ENCODE peak calls at places on chromosomes 2 and 18, in four cellular contexts. One of them, this sample, is unnamed.

GRCh38 chr2:43340066-43340465 is 113.7 kb upstream of the ZFP36L2 start:
- DNase-seq in left ventricle myocardium inferior: no peak
- DNase-seq in GM10248: no peak
- DNase-seq in fibroblast of lung: peak
- DNase-seq in this sample: no peak

GRCh38 chr2:44169155-44169898 is 652 bp downstream of the PPM1B start:
- DNase-seq in left ventricle myocardium inferior: peak
- DNase-seq in GM10248: peak
- DNase-seq in fibroblast of lung: peak
- DNase-seq in this sample: peak

GRCh38 chr18:42187611-42188378 is 232.8 kb downstream of the PIK3C3 start:
- DNase-seq in left ventricle myocardium inferior: no peak
- DNase-seq in GM10248: no peak
- DNase-seq in fibroblast of lung: no peak
- DNase-seq in this sample: peak

GRCh38 chr2:230660294-230661060 is 52.2 kb upstream of the CAB39 start:
- DNase-seq in left ventricle myocardium inferior: peak
- DNase-seq in GM10248: no peak
- DNase-seq in fibroblast of lung: no peak
- DNase-seq in this sample: no peak

GRCh38 chr2:120231974-120232635 is 8.9 kb upstream of the TMEM185B start:
- DNase-seq in left ventricle myocardium inferior: no peak
- DNase-seq in GM10248: peak
- DNase-seq in fibroblast of lung: peak
- DNase-seq in this sample: peak

GRCh38 chr2:212737773-212738172 is 199.2 kb upstream of the ERBB4 start:
- DNase-seq in left ventricle myocardium inferior: no peak
- DNase-seq in GM10248: no peak
- DNase-seq in fibroblast of lung: no peak
- DNase-seq in this sample: no peak

GRCh38 chr18:9708057-9708881 is at the start of gene RAB31:
- DNase-seq in left ventricle myocardium inferior: peak
- DNase-seq in GM10248: peak
- DNase-seq in fibroblast of lung: peak
- DNase-seq in this sample: peak

GRCh38 chr2:96111823-96112500 is 4.4 kb downstream of the ADRA2B start:
- DNase-seq in left ventricle myocardium inferior: peak
- DNase-seq in GM10248: no peak
- DNase-seq in fibroblast of lung: no peak
- DNase-seq in this sample: no peak

GRCh38 chr18:53798516-53798915 is 426.0 kb downstream of the MBD2 start:
- DNase-seq in left ventricle myocardium inferior: no peak
- DNase-seq in GM10248: no peak
- DNase-seq in fibroblast of lung: no peak
- DNase-seq in this sample: no peak

GRCh38 chr2:145569108-145569507 is 1049.2 kb upstream of the ZEB2 start:
- DNase-seq in left ventricle myocardium inferior: no peak
- DNase-seq in GM10248: no peak
- DNase-seq in fibroblast of lung: no peak
- DNase-seq in this sample: no peak

GRCh38 chr2:186129767-186130581 is 356.1 kb upstream of the ZC3H15 start:
- DNase-seq in left ventricle myocardium inferior: no peak
- DNase-seq in GM10248: no peak
- DNase-seq in fibroblast of lung: peak
- DNase-seq in this sample: no peak

GRCh38 chr2:107542314-107542740 is 284.4 kb upstream of the RGPD4 start:
- DNase-seq in left ventricle myocardium inferior: no peak
- DNase-seq in GM10248: no peak
- DNase-seq in fibroblast of lung: no peak
- DNase-seq in this sample: no peak

GRCh38 chr2:143974262-143974661 is 545.7 kb downstream of the ZEB2 start:
- DNase-seq in left ventricle myocardium inferior: no peak
- DNase-seq in GM10248: no peak
- DNase-seq in fibroblast of lung: peak
- DNase-seq in this sample: no peak

GRCh38 chr2:136149011-136149410 is 31.1 kb upstream of the CXCR4 start:
- DNase-seq in left ventricle myocardium inferior: no peak
- DNase-seq in GM10248: no peak
- DNase-seq in fibroblast of lung: no peak
- DNase-seq in this sample: no peak

GRCh38 chr18:8858888-8859511 is 153.6 kb downstream of the MTCL1 start:
- DNase-seq in left ventricle myocardium inferior: no peak
- DNase-seq in GM10248: no peak
- DNase-seq in fibroblast of lung: peak
- DNase-seq in this sample: no peak

GRCh38 chr2:160197587-160197986 is 2.5 kb downstream of the ITGB6 start:
- DNase-seq in left ventricle myocardium inferior: no peak
- DNase-seq in GM10248: no peak
- DNase-seq in fibroblast of lung: no peak
- DNase-seq in this sample: no peak

GRCh38 chr2:230908595-230909191 is 16.3 kb downstream of the GPR55 start:
- DNase-seq in left ventricle myocardium inferior: no peak
- DNase-seq in GM10248: no peak
- DNase-seq in fibroblast of lung: peak
- DNase-seq in this sample: no peak

GRCh38 chr2:86675104-86675503 is 45.0 kb upstream of the RMND5A start:
- DNase-seq in left ventricle myocardium inferior: no peak
- DNase-seq in GM10248: no peak
- DNase-seq in fibroblast of lung: no peak
- DNase-seq in this sample: no peak

GRCh38 chr2:182642328-182642727 is 73.7 kb upstream of the DNAJC10 start:
- DNase-seq in left ventricle myocardium inferior: peak
- DNase-seq in GM10248: peak
- DNase-seq in fibroblast of lung: peak
- DNase-seq in this sample: peak

GRCh38 chr2:40169430-40169829 is 282.5 kb downstream of the SLC8A1 start:
- DNase-seq in left ventricle myocardium inferior: no peak
- DNase-seq in GM10248: no peak
- DNase-seq in fibroblast of lung: no peak
- DNase-seq in this sample: no peak

GRCh38 chr2:120550274-120550673 is 185.4 kb upstream of the GLI2 start:
- DNase-seq in left ventricle myocardium inferior: no peak
- DNase-seq in GM10248: no peak
- DNase-seq in fibroblast of lung: no peak
- DNase-seq in this sample: no peak

GRCh38 chr2:101998556-101999121 is 6.9 kb downstream of the IL1R2 start:
- DNase-seq in left ventricle myocardium inferior: no peak
- DNase-seq in GM10248: no peak
- DNase-seq in fibroblast of lung: no peak
- DNase-seq in this sample: no peak

GRCh38 chr2:239760596-239760995 is 264.5 kb downstream of the NDUFA10 start:
- DNase-seq in left ventricle myocardium inferior: no peak
- DNase-seq in GM10248: no peak
- DNase-seq in fibroblast of lung: no peak
- DNase-seq in this sample: no peak

GRCh38 chr18:74524097-74524496 is 10.2 kb upstream of the CNDP1 start:
- DNase-seq in left ventricle myocardium inferior: no peak
- DNase-seq in GM10248: no peak
- DNase-seq in fibroblast of lung: peak
- DNase-seq in this sample: no peak

GRCh38 chr18:67513285-67513684 is 3.2 kb downstream of the DSEL start:
- DNase-seq in left ventricle myocardium inferior: no peak
- DNase-seq in GM10248: no peak
- DNase-seq in fibroblast of lung: peak
- DNase-seq in this sample: no peak

GRCh38 chr2:43518182-43518581 is 77.7 kb downstream of the THADA start:
- DNase-seq in left ventricle myocardium inferior: no peak
- DNase-seq in GM10248: no peak
- DNase-seq in fibroblast of lung: peak
- DNase-seq in this sample: no peak

GRCh38 chr2:219551412-219551811 is 7.6 kb downstream of the TMEM198 start:
- DNase-seq in left ventricle myocardium inferior: no peak
- DNase-seq in GM10248: no peak
- DNase-seq in fibroblast of lung: peak
- DNase-seq in this sample: no peak

GRCh38 chr2:45168731-45169338 is 159.6 kb upstream of the SIX2 start:
- DNase-seq in left ventricle myocardium inferior: no peak
- DNase-seq in GM10248: peak
- DNase-seq in fibroblast of lung: no peak
- DNase-seq in this sample: peak

GRCh38 chr18:76232813-76233212 is 262.2 kb downstream of the ZNF516 start:
- DNase-seq in left ventricle myocardium inferior: no peak
- DNase-seq in GM10248: no peak
- DNase-seq in fibroblast of lung: no peak
- DNase-seq in this sample: no peak

GRCh38 chr2:74429487-74430451 is 8.2 kb downstream of the WDR54 start:
- DNase-seq in left ventricle myocardium inferior: no peak
- DNase-seq in GM10248: no peak
- DNase-seq in fibroblast of lung: no peak
- DNase-seq in this sample: no peak

GRCh38 chr18:22102948-22103663 is 66.3 kb upstream of the GATA6 start:
- DNase-seq in left ventricle myocardium inferior: no peak
- DNase-seq in GM10248: no peak
- DNase-seq in fibroblast of lung: no peak
- DNase-seq in this sample: no peak

GRCh38 chr18:28432350-28432749 is 255.4 kb upstream of the CDH2 start:
- DNase-seq in left ventricle myocardium inferior: no peak
- DNase-seq in GM10248: no peak
- DNase-seq in fibroblast of lung: no peak
- DNase-seq in this sample: no peak

GRCh38 chr2:240624011-240624949 is 1.0 kb upstream of the GPR35 start:
- DNase-seq in left ventricle myocardium inferior: peak
- DNase-seq in GM10248: no peak
- DNase-seq in fibroblast of lung: no peak
- DNase-seq in this sample: no peak

GRCh38 chr18:12839526-12840196 is 44.4 kb downstream of the PTPN2 start:
- DNase-seq in left ventricle myocardium inferior: no peak
- DNase-seq in GM10248: peak
- DNase-seq in fibroblast of lung: no peak
- DNase-seq in this sample: peak

GRCh38 chr2:197031805-197032204 is 105.3 kb upstream of the PGAP1 start:
- DNase-seq in left ventricle myocardium inferior: no peak
- DNase-seq in GM10248: no peak
- DNase-seq in fibroblast of lung: no peak
- DNase-seq in this sample: no peak

GRCh38 chr2:150505178-150505577 is 17.7 kb upstream of the RND3 start:
- DNase-seq in left ventricle myocardium inferior: no peak
- DNase-seq in GM10248: no peak
- DNase-seq in fibroblast of lung: no peak
- DNase-seq in this sample: no peak

GRCh38 chr2:29920631-29921559 is 491 bp downstream of the ALK start:
- DNase-seq in left ventricle myocardium inferior: no peak
- DNase-seq in GM10248: peak
- DNase-seq in fibroblast of lung: peak
- DNase-seq in this sample: peak

GRCh38 chr2:68135448-68136320 is 22.0 kb upstream of the PNO1 start:
- DNase-seq in left ventricle myocardium inferior: no peak
- DNase-seq in GM10248: no peak
- DNase-seq in fibroblast of lung: no peak
- DNase-seq in this sample: no peak

GRCh38 chr2:68134120-68134519 is 23.6 kb upstream of the PNO1 start:
- DNase-seq in left ventricle myocardium inferior: no peak
- DNase-seq in GM10248: no peak
- DNase-seq in fibroblast of lung: no peak
- DNase-seq in this sample: no peak

DNA sequence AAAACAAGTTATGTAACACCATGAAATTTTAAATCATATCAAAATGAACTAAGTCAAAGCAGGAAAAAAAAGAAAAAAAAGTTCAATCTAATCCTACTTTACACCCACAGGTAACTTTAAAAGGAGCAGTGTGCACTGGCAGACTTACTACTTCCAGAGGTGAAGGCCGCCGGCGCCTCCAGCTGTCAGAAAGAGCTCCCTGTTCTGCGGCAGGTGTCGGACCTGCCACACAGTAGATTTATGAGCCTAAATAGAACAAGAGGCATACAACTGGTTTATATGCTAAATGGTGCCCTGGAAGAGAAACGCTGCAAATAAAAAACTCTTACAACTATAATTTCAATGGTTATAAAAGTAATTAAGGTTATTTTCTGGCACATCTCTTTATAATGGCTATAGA is 23.1 kb upstream of the PNO1 start:
- DNase-seq in left ventricle myocardium inferior: no peak
- DNase-seq in GM10248: no peak
- DNase-seq in fibroblast of lung: no peak
- DNase-seq in this sample: no peak
- TF ChIP-seq CTCF in left ventricle myocardium inferior: no peak
- TF ChIP-seq CTCF in GM10248: no peak
- TF ChIP-seq CTCF in fibroblast of lung: no peak
- TF ChIP-seq CTCF in this sample: no peak

GRCh38 chr2:98070081-98070480 is 16.9 kb upstream of the VWA3B start:
- DNase-seq in left ventricle myocardium inferior: no peak
- DNase-seq in GM10248: no peak
- DNase-seq in fibroblast of lung: no peak
- DNase-seq in this sample: no peak

GRCh38 chr2:98063289-98063688 is 23.7 kb upstream of the VWA3B start:
- DNase-seq in left ventricle myocardium inferior: no peak
- DNase-seq in GM10248: no peak
- DNase-seq in fibroblast of lung: no peak
- DNase-seq in this sample: no peak

GRCh38 chr2:98065804-98066203 is 21.2 kb upstream of the VWA3B start:
- DNase-seq in left ventricle myocardium inferior: no peak
- DNase-seq in GM10248: no peak
- DNase-seq in fibroblast of lung: no peak
- DNase-seq in this sample: no peak
- TF ChIP-seq CTCF in left ventricle myocardium inferior: no peak
- TF ChIP-seq CTCF in GM10248: no peak
- TF ChIP-seq CTCF in fibroblast of lung: no peak
- TF ChIP-seq CTCF in this sample: no peak

GRCh38 chr2:70643715-70644114 is 90.1 kb upstream of the TGFA start:
- DNase-seq in left ventricle myocardium inferior: no peak
- DNase-seq in GM10248: no peak
- DNase-seq in fibroblast of lung: no peak
- DNase-seq in this sample: no peak
- TF ChIP-seq CTCF in left ventricle myocardium inferior: peak
- TF ChIP-seq CTCF in GM10248: no peak
- TF ChIP-seq CTCF in fibroblast of lung: peak
- TF ChIP-seq CTCF in this sample: peak

DNA sequence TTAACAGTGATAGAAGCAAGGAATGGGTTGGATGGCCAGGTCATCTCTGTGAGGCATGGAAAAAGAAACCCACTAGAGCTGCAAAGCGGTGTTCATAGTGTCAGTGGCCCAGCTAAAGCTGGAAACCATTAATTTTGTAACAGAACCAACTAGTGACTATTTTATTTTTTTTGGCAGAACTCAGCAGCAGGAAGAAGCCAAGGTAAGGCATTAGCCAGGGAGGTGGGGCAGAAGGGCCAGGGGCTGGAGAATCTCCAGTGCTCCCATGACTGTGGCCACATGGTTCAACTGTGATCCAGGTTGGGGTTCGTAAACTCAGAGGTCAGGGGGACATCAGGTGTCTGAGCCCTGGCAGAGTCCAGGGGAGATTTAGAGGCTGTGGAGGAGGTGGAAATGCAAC is 25.9 kb upstream of the YES1 start:
- DNase-seq in left ventricle myocardium inferior: no peak
- DNase-seq in GM10248: no peak
- DNase-seq in fibroblast of lung: no peak
- DNase-seq in this sample: no peak
- TF ChIP-seq CTCF in left ventricle myocardium inferior: no peak
- TF ChIP-seq CTCF in GM10248: no peak
- TF ChIP-seq CTCF in fibroblast of lung: no peak
- TF ChIP-seq CTCF in this sample: no peak

GRCh38 chr2:23566236-23567142 is 181.5 kb downstream of the KLHL29 start:
- DNase-seq in left ventricle myocardium inferior: no peak
- DNase-seq in GM10248: peak
- DNase-seq in fibroblast of lung: no peak
- DNase-seq in this sample: peak
- TF ChIP-seq CTCF in left ventricle myocardium inferior: peak
- TF ChIP-seq CTCF in GM10248: no peak
- TF ChIP-seq CTCF in fibroblast of lung: no peak
- TF ChIP-seq CTCF in this sample: no peak

This sample was measured in GM20000.